ENCODE peak calls at places on chromosomes 1 and 21, in seven cellular contexts. L, H, D, K, Z, O and C are unnamed samples. For H3K4me1, the result is how much of the 10 kb centered on the place peaks cover.

GRCh38 chr1:156717411-156717810 is 10.9 kb upstream of the METTL25B start:
- DNase-seq in L (no peak), H (no peak), D (no peak), K (no peak), Z (no peak), O (no peak), C (no peak)

GRCh38 chr1:52727114-52727586 is 897 bp downstream of the ZYG11B start:
- DNase-seq in L (no peak), H (no peak), D (no peak), K (no peak), Z (no peak), O (no peak), C (no peak)

GRCh38 chr21:31447477-31447876 is 103.4 kb upstream of the TIAM1 start:
- DNase-seq in L (peak), H (no peak), D (no peak), K (no peak), Z (no peak), O (no peak), C (no peak)

GRCh38 chr21:14361958-14362357 is 21.0 kb downstream of the HSPA13 start:
- DNase-seq in L (no peak), H (no peak), D (peak), K (no peak), Z (no peak), O (no peak), C (no peak)

GRCh38 chr1:109728870-109729269 is 12.0 kb downstream of the GSTM3 start:
- DNase-seq in L (no peak), H (no peak), D (no peak), K (no peak), Z (no peak), O (no peak), C (no peak)

GRCh38 chr1:40344597-40344996 is 27.5 kb upstream of the COL9A2 start:
- DNase-seq in L (no peak), H (no peak), D (peak), K (no peak), Z (peak), O (peak), C (no peak)

GRCh38 chr1:218498061-218498938 is 153.2 kb downstream of the TGFB2 start:
- DNase-seq in L (no peak), H (no peak), D (no peak), K (peak), Z (no peak), O (no peak), C (no peak)

GRCh38 chr1:21175670-21176581 is 771 bp downstream of the EIF4G3 start:
- DNase-seq in L (peak), H (no peak), D (peak), K (peak), Z (no peak), O (peak), C (no peak)

GRCh38 chr1:110879758-110880606 is 7.0 kb downstream of the CD53 start:
- DNase-seq in L (no peak), H (no peak), D (no peak), K (peak), Z (no peak), O (no peak), C (no peak)

GRCh38 chr1:172630868-172631267 is 28.0 kb upstream of the FASLG start:
- DNase-seq in L (no peak), H (no peak), D (no peak), K (no peak), Z (no peak), O (no peak), C (no peak)

GRCh38 chr1:198272492-198272891 is 115.7 kb downstream of the NEK7 start:
- DNase-seq in L (no peak), H (no peak), D (no peak), K (no peak), Z (no peak), O (no peak), C (no peak)

GRCh38 chr1:2587071-2587859 is 688 bp downstream of the PRXL2B start:
- DNase-seq in L (no peak), H (no peak), D (no peak), K (no peak), Z (no peak), O (no peak), C (no peak)

GRCh38 chr1:110951161-110951560 is 12.6 kb downstream of the LRIF1 start:
- DNase-seq in L (no peak), H (no peak), D (no peak), K (no peak), Z (no peak), O (no peak), C (no peak)

GRCh38 chr1:179731643-179732042 is 11.4 kb upstream of the FAM163A start:
- DNase-seq in L (no peak), H (no peak), D (no peak), K (no peak), Z (no peak), O (no peak), C (no peak)

GRCh38 chr1:21861602-21862429 is 49.8 kb downstream of the LDLRAD2 start:
- DNase-seq in L (no peak), H (no peak), D (no peak), K (peak), Z (no peak), O (no peak), C (no peak)

GRCh38 chr1:180842052-180842451 is 70.6 kb upstream of the KIAA1614 start:
- DNase-seq in L (no peak), H (no peak), D (no peak), K (no peak), Z (no peak), O (no peak), C (no peak)

GRCh38 chr1:26017606-26018005 is 4.0 kb upstream of the EXTL1 start:
- DNase-seq in L (peak), H (no peak), D (no peak), K (no peak), Z (no peak), O (no peak), C (no peak)

GRCh38 chr1:38728176-38728908 is 131.2 kb downstream of the RRAGC start:
- DNase-seq in L (peak), H (no peak), D (no peak), K (no peak), Z (peak), O (no peak), C (no peak)

GRCh38 chr1:42171679-42172266 is 7.2 kb upstream of the GUCA2A start:
- DNase-seq in L (no peak), H (no peak), D (no peak), K (no peak), Z (no peak), O (no peak), C (no peak)

GRCh38 chr21:45530423-45531113 is 11.7 kb downstream of the SLC19A1 start:
- DNase-seq in L (no peak), H (no peak), D (no peak), K (no peak), Z (no peak), O (peak), C (no peak)

GRCh38 chr1:206794294-206794908 is 22.1 kb upstream of the IL10 start:
- DNase-seq in L (no peak), H (no peak), D (no peak), K (no peak), Z (no peak), O (no peak), C (no peak)

GRCh38 chr1:19981170-19981506 is 1.7 kb upstream of the PLA2G2A start:
- DNase-seq in L (no peak), H (no peak), D (no peak), K (no peak), Z (no peak), O (no peak), C (no peak)

GRCh38 chr1:56527548-56528302 is 51.6 kb downstream of the PLPP3 start:
- DNase-seq in L (no peak), H (no peak), D (no peak), K (no peak), Z (no peak), O (no peak), C (no peak)

DNA sequence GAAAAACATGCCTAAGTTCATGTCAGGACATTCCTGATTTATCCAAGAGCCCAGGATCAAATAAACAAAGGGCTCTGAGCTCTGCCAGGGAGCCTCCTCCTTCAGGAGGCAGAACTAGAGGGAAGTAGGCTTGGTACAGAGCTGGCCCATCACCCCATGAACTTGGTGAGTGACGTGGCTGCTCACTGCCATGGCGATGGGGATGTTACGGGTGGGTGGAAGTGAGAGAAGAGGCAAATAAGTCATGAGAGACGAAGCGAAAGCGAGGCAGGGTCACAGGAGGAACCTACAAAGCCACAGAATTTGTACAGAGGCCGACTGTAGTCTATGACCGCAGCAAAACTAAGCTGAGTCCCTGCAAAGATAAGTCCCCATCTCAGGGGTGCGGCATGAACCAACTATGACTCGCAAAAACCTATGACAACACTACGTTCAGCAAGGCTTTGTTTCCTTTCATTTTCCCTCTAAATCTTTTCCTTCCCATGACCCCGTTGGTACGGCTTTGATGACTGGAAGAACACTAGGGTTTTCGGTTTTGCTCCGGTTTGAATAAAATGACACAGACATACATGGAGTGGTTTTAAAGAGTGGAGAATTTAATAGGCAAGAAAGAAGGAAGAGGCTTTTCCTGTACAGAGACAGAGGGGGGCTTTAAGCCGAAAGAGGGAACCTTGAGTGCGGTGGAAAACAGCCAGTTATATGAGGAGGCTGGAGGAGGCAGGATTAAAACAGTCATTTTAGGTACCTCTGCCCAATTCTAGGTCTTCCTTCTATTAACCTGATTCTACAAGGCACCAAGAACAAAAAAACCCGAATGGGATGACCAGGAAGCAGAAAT is 74.1 kb downstream of the CD46 start:
- DNase-seq in L (peak), H (no peak), D (no peak), K (no peak), Z (no peak), O (peak), C (peak)
- H3K4me1 ChIP-seq in L (under half), H (half or more), D (under half), K (under half), Z (half or more), O (half or more), C (half or more)

GRCh38 chr1:117747605-117748004 is 141.8 kb downstream of the TENT5C start:
- DNase-seq in L (no peak), H (no peak), D (no peak), K (no peak), Z (no peak), O (no peak), C (no peak)
- H3K27ac ChIP-seq in L (no peak), H (no peak), D (no peak), K (no peak), Z (no peak), O (no peak), C (no peak)

DNA sequence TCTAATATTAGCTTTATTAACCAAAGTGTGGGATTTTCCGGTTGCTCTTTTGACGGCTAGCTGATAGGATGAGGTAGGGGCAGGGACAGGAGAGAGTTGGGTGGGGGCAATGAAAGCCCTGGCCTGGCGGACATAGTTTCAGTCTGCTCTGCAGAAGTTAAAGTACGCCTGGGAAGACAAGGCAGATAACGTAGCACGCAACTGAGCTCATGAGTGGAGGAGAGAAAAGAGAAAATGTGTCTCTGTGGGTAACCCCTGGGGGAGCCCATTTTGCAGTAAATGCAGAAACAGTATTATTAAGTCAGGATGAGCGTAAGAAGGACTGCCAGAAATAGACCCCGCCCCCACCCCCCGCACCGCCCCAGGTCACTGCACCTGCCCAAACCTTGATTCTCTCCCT is 51.7 kb upstream of the TARBP1 start:
- DNase-seq in L (no peak), H (no peak), D (no peak), K (no peak), Z (no peak), O (no peak), C (no peak)
- H3K4me1 ChIP-seq in L (under half), H (half or more), D (under half), K (half or more), Z (half or more), O (half or more), C (half or more)

GRCh38 chr1:190138711-190139110 is 339.0 kb downstream of the BRINP3 start:
- DNase-seq in L (no peak), H (no peak), D (no peak), K (no peak), Z (no peak), O (no peak), C (no peak)

GRCh38 chr1:190144650-190145049 is 333.0 kb downstream of the BRINP3 start:
- DNase-seq in L (no peak), H (no peak), D (no peak), K (no peak), Z (no peak), O (no peak), C (no peak)

GRCh38 chr1:190138266-190138665 is 339.4 kb downstream of the BRINP3 start:
- DNase-seq in L (no peak), H (no peak), D (no peak), K (no peak), Z (no peak), O (no peak), C (no peak)

DNA sequence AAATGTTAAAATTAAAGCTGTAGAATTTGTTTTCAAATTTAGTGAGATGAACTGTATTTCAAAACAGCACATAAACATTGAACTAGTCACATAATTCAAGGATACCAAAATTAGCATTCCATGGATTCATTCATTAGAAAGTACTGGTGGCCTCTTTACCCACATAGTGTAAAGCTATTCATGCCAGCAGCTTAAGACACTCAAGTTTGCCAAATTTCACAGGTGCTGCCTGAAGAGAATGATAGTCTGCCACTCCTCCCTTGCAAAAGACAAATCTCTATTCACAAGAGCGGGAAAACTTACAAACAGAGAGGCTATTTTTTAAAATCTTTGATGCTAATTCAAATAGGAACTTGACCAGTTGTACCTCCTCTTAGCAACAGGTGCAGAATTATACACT is 337.0 kb downstream of the BRINP3 start:
- DNase-seq in L (no peak), H (no peak), D (no peak), K (no peak), Z (no peak), O (no peak), C (no peak)
- H3K27ac ChIP-seq in L (no peak), H (no peak), D (no peak), K (no peak), Z (no peak), O (no peak), C (no peak)

DNA sequence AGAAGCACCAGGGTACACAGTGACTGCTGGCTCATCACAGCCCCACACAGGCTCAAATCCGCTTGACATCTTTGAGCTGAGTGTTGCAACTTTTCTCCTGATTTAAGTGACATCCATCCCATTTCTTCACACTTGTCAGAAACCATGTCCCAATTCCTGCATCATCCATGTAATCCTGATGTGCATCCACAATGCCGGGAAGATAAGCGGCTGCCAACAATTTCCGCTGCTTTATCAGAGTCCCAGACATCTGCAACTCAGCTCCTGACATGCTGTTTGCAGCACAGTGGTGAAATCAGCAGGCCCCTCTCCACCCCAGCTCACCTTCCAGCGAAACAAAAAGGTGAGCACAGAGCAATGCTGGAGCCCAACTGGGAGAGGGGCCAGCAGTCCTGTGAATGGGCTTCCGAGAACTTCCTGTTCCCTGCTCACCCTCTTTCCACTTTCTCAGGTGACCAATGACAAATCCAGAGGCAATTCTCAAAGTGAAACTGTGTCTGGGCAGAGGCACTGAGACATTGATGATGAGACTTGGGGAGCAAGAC is 581.0 kb downstream of the AJAP1 start:
- DNase-seq in L (no peak), H (no peak), D (no peak), K (no peak), Z (no peak), O (no peak), C (no peak)
- H3K4me1 ChIP-seq in L (under half), H (under half), D (under half), K (under half), Z (under half), O (under half), C (under half)

DNA sequence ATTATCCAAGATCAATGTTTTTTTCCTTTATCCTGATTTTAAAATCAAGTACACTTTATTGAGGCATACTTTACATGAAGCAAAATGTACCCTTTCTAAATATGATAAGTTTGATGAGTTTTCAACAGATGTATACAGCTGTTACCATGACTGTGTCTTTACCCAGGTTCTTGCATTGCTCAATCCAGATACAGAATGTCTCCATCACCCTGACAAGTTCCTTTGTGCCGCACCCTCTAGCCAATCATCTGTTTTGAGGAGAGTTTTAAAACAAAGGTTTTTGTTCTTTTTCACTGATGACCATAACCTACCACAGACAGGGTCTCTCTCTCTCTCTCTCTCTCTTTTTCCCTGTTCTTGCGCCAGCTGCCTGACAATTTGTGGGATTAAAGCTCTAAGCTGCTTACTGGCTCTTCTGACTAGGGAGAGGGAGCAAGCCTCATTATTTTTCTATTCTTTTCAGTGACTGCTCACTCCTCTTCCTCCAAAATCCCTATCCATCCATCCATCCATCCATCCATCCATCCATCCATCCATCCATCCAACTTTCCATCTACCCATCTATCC is 1.2 kb upstream of the KCNE1 start:
- DNase-seq in L (no peak), H (no peak), D (no peak), K (no peak), Z (no peak), O (no peak), C (no peak)
- H3K27ac ChIP-seq in L (no peak), H (no peak), D (no peak), K (no peak), Z (no peak), O (no peak), C (no peak)

GRCh38 chr1:205446828-205447227 is 9.0 kb downstream of the BLACAT1 start:
- DNase-seq in L (no peak), H (no peak), D (no peak), K (no peak), Z (no peak), O (no peak), C (no peak)

GRCh38 chr1:205444300-205444930 is 11.4 kb downstream of the BLACAT1 start:
- DNase-seq in L (no peak), H (no peak), D (no peak), K (no peak), Z (no peak), O (no peak), C (no peak)

GRCh38 chr1:205443585-205444299 is 12.1 kb downstream of the BLACAT1 start:
- DNase-seq in L (no peak), H (no peak), D (no peak), K (no peak), Z (no peak), O (no peak), C (no peak)

GRCh38 chr1:205445653-205445955 is 10.2 kb downstream of the BLACAT1 start:
- DNase-seq in L (no peak), H (no peak), D (no peak), K (no peak), Z (no peak), O (no peak), C (no peak)

GRCh38 chr1:205444931-205445652 is 10.8 kb downstream of the BLACAT1 start:
- DNase-seq in L (peak), H (no peak), D (peak), K (no peak), Z (peak), O (peak), C (no peak)
- H3K4me1 ChIP-seq in L (under half), H (under half), D (under half), K (half or more), Z (under half), O (under half), C (under half)

GRCh38 chr1:203686091-203686632 is 59.5 kb downstream of the ATP2B4 start:
- DNase-seq in L (no peak), H (no peak), D (no peak), K (no peak), Z (no peak), O (no peak), C (no peak)
- H3K27ac ChIP-seq in L (peak), H (peak), D (no peak), K (no peak), Z (peak), O (no peak), C (peak)

DNA sequence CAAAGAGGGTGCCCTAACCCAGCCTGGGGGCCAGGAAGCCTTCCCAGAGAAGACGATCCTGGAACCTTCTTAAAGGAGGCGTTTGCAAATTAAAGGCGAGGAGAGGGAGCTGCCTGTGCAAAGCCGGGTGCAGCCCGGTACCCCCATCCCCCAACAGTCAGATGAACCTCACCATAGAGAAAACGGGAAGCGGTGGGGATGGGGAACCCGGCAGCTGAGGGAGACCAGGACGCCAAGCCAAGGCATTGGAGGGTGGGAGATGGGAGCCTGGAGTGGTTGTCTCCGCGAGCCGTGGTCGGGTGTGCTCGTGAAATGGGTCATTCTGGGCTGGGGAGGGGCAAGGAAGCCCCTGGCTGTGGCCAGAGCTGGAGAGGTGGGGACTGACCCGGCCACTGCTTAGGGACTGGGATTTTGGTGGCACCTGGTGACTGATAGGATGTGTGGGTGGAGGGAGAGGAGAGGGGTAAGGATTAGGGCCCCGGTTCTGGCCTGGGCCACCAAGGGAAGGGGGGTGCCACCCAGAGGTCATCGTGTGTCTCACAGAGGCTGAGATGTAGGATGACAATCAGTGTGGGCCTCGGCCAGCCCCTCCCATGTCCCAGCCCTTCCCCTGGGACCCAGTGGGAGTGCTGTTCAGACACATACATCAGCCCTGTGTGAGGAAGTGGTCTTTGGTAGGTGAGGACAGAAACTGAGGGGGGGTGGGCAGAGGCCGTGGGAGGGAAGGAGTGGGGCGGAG is 662 bp upstream of the PADI2 start:
- DNase-seq in L (no peak), H (no peak), D (no peak), K (no peak), Z (no peak), O (no peak), C (no peak)
- H3K4me1 ChIP-seq in L (under half), H (under half), D (under half), K (under half), Z (under half), O (under half), C (under half)